ENCODE peak calls at places on chromosomes 1 and 21, in eight cellular contexts. M is M059J, E is renal cortical epithelial cell, W is ovary, H is HFF-Myc, A is mucosa of gallbladder, G is cardiac septum, C is tibial nerve. L is an unnamed sample.

GRCh38 chr1:21149430-21149861 is 27.3 kb downstream of the EIF4G3 start:
- DNase-seq in A (peak), H (peak), M (peak), C (no peak), E (peak), W (no peak), G (no peak), L (peak)

GRCh38 chr1:3494321-3495308 is 40.1 kb downstream of the ARHGEF16 start:
- DNase-seq in M (peak), A (peak), W (no peak), H (no peak), E (no peak), G (no peak), C (no peak), L (no peak)

GRCh38 chr1:58432813-58433668 is 113.5 kb downstream of the OMA1 start:
- DNase-seq in A (no peak), M (peak), H (peak), W (no peak), G (no peak), E (peak), C (no peak), L (peak)

GRCh38 chr1:22291494-22291893 is 148.6 kb upstream of the WNT4 start:
- DNase-seq in G (no peak), A (no peak), W (no peak), M (no peak), E (no peak), H (no peak), C (no peak), L (no peak)

GRCh38 chr1:231682761-231683160 is 56.2 kb downstream of the DISC1 start:
- DNase-seq in A (no peak), E (no peak), M (no peak), C (no peak), W (no peak), G (no peak), H (no peak), L (no peak)

GRCh38 chr1:246682231-246682895 is 41.8 kb upstream of the SCCPDH start:
- DNase-seq in W (no peak), M (no peak), A (no peak), C (no peak), E (no peak), H (no peak), G (no peak), L (no peak)

GRCh38 chr1:161139765-161140164 is 7.3 kb upstream of the DEDD start:
- DNase-seq in C (peak), M (peak), W (no peak), A (no peak), H (no peak), G (no peak), E (peak), L (peak)

GRCh38 chr1:154404984-154405761 is at the start of gene IL6R:
- DNase-seq in A (peak), C (peak), G (peak), M (peak), W (peak), H (peak), E (peak), L (peak)

GRCh38 chr1:6325482-6325881 is 64.6 kb upstream of the GPR153 start:
- DNase-seq in W (no peak), C (no peak), M (no peak), E (no peak), H (no peak), A (no peak), G (no peak), L (no peak)

GRCh38 chr1:103109291-103109920 is 1.1 kb upstream of the COL11A1 start:
- DNase-seq in G (no peak), W (no peak), H (no peak), C (no peak), A (no peak), E (peak), M (no peak), L (no peak)

GRCh38 chr1:68204965-68205630 is 27.2 kb downstream of the WLS start:
- DNase-seq in H (no peak), W (no peak), M (no peak), A (peak), C (no peak), G (no peak), E (no peak), L (no peak)

GRCh38 chr1:47930215-47930885 is 66.8 kb downstream of the TRABD2B start:
- DNase-seq in W (no peak), A (no peak), M (no peak), C (no peak), H (no peak), E (no peak), G (peak), L (no peak)

GRCh38 chr1:228141082-228141870 is 1.2 kb downstream of the GUK1 start:
- DNase-seq in C (peak), W (peak), M (peak), E (peak), H (no peak), A (no peak), G (no peak), L (no peak)

GRCh38 chr1:3778590-3779264 is 6.2 kb downstream of the SMIM1 start:
- DNase-seq in A (no peak), M (no peak), E (no peak), W (peak), G (peak), C (no peak), H (no peak), L (no peak)

GRCh38 chr1:27391511-27392095 is 819 bp upstream of the GPR3 start:
- DNase-seq in G (peak), E (peak), A (peak), H (no peak), M (peak), W (no peak), C (peak), L (no peak)

GRCh38 chr1:113452921-113453770 is 62.8 kb downstream of the MAGI3 start:
- DNase-seq in C (no peak), H (peak), E (peak), W (no peak), M (peak), G (no peak), A (no peak), L (peak)

GRCh38 chr21:31872072-31872451 is 758 bp upstream of the HUNK start:
- DNase-seq in H (no peak), C (no peak), M (no peak), G (no peak), A (no peak), W (no peak), E (no peak), L (no peak)